ENCODE peak calls at places on chromosomes 12 and 14, in ten cellular contexts. I is DMS 273 treated with DMSO at 0.1 percent for 48 hours; X is right cardiac atrium; R is ovary; O is smooth muscle cell of the brain vasculature; U is CD8-positive, alpha-beta memory T cell; H is Caki2; E is stimulated activated CD4-positive, alpha-beta T cell treated with anti-CD3 and anti-CD28 coated beads, Interleukin-12 subunit alpha, Interleukin-12 subunit beta, amount 100 ng/mL, for 24 hours; D is NCI-H460; W is pancreas. Q is an unnamed sample.

GRCh38 chr12:107369679-107370078 is 276.3 kb upstream of the CRY1 start:
- DNase-seq in I (no peak), H (no peak), X (no peak), D (no peak), O (no peak), U (peak), E (peak), R (no peak), W (no peak), Q (peak)

GRCh38 chr14:30928462-30928861 is 54.1 kb downstream of the COCH start:
- DNase-seq in R (no peak), H (no peak), X (no peak), W (no peak), E (no peak), U (no peak), D (no peak), I (no peak), O (no peak), Q (no peak)

GRCh38 chr12:57638096-57638495 is 5.1 kb upstream of the B4GALNT1 start:
- DNase-seq in R (no peak), D (no peak), O (no peak), I (no peak), U (no peak), X (no peak), H (no peak), E (no peak), W (no peak), Q (no peak)

GRCh38 chr14:70808402-70809237 is 693 bp downstream of the MAP3K9 start:
- DNase-seq in H (no peak), D (no peak), O (no peak), W (peak), X (peak), I (no peak), E (peak), R (peak), U (peak), Q (peak)

GRCh38 chr14:96194657-96195431 is 9.8 kb upstream of the BDKRB2 start:
- DNase-seq in R (no peak), W (peak), E (no peak), D (no peak), O (no peak), U (no peak), X (no peak), I (no peak), H (no peak), Q (no peak)

GRCh38 chr14:102437997-102438922 is 71.3 kb downstream of the ANKRD9 start:
- DNase-seq in H (peak), R (peak), U (peak), E (peak), X (peak), O (peak), W (peak), I (peak), D (peak), Q (peak)

GRCh38 chr14:52848626-52849025 is 57.2 kb upstream of the GNPNAT1 start:
- DNase-seq in I (no peak), E (no peak), X (no peak), D (no peak), O (peak), U (no peak), H (no peak), W (no peak), R (no peak), Q (no peak)

GRCh38 chr14:103715052-103716000 is at the start of the genes XRCC3 and ZFYVE21:
- DNase-seq in H (peak), U (peak), E (peak), D (peak), R (peak), W (peak), X (peak), O (peak), I (peak), Q (peak)

GRCh38 chr14:25411933-25412757 is 362.2 kb upstream of the STXBP6 start:
- DNase-seq in U (no peak), W (no peak), X (no peak), E (no peak), H (no peak), O (no peak), R (no peak), D (peak), I (no peak), Q (no peak)

GRCh38 chr12:32217354-32218310 is 111.0 kb downstream of the BICD1 start:
- DNase-seq in U (no peak), E (no peak), O (no peak), X (no peak), R (no peak), D (no peak), H (peak), I (no peak), W (no peak), Q (no peak)

GRCh38 chr14:74133833-74134481 is 49.2 kb downstream of the LIN52 start:
- DNase-seq in E (no peak), D (no peak), U (no peak), X (no peak), H (peak), I (no peak), R (no peak), O (no peak), W (no peak), Q (no peak)

GRCh38 chr12:26056335-26056734 is 68.5 kb downstream of the BHLHE41 start:
- DNase-seq in R (no peak), H (peak), E (no peak), W (no peak), D (no peak), O (no peak), U (no peak), I (peak), X (no peak), Q (no peak)

Q was measured in T-cell.